ENCODE peak calls at places on chromosome 16, in five cellular contexts. H, W, X, I and N are unnamed samples.

GRCh38 chr16:2490190-2491105 is 15.5 kb downstream of the TBC1D24 start:
- DNase-seq in H (no peak), W (no peak), X (no peak), I (no peak), N (no peak)

GRCh38 chr16:53111078-53111776 is 56.4 kb downstream of the CHD9 start:
- DNase-seq in H (peak; percentile 62), W (no peak), X (no peak), I (no peak), N (no peak)

GRCh38 chr16:67349172-67349571 is 22.6 kb downstream of the LRRC36 start:
- DNase-seq in H (peak; percentile 60), W (no peak), X (no peak), I (peak; percentile 48), N (peak; percentile 67)

GRCh38 chr16:20799599-20799998 is 6.7 kb downstream of the ERI2 start:
- DNase-seq in H (peak; percentile 72), W (peak; percentile 39), X (peak; percentile 32), I (peak; percentile 53), N (peak; percentile 58)

GRCh38 chr16:2529961-2530628 is 1.1 kb downstream of the CEMP1 start:
- DNase-seq in H (no peak), W (no peak), X (no peak), I (no peak), N (no peak)

GRCh38 chr16:88030498-88030897 is 79.3 kb downstream of the BANP start:
- DNase-seq in H (no peak), W (no peak), X (no peak), I (no peak), N (no peak)

GRCh38 chr16:64051826-64052225 is 1070.0 kb downstream of the CDH11 start:
- DNase-seq in H (peak; percentile 33), W (peak; percentile 10), X (peak; percentile 42), I (peak; percentile 65), N (peak; percentile 31)

GRCh38 chr16:2460916-2461315 is 1.0 kb downstream of the TEDC2 start:
- DNase-seq in H (no peak), W (no peak), X (no peak), I (no peak), N (no peak)

GRCh38 chr16:16857603-16858283 is 478.8 kb downstream of the NPIPA7 start:
- DNase-seq in H (peak; percentile 28), W (peak; percentile 36), X (no peak), I (no peak), N (no peak)

GRCh38 chr16:25823891-25824290 is 132.1 kb downstream of the HS3ST4 start:
- DNase-seq in H (peak; percentile 37), W (peak; percentile 19), X (no peak), I (no peak), N (no peak)

GRCh38 chr16:88325087-88325750 is 57.5 kb upstream of the ZNF469 start:
- DNase-seq in H (no peak), W (no peak), X (no peak), I (no peak), N (no peak)

GRCh38 chr16:20866161-20866772 is 33.9 kb downstream of the DCUN1D3 start:
- DNase-seq in H (peak; percentile 91), W (peak; percentile 80), X (peak; percentile 78), I (no peak), N (no peak)

GRCh38 chr16:46621006-46621629 is at the start of gene SHCBP1:
- DNase-seq in H (peak; percentile 98), W (peak; percentile 92), X (peak; percentile 90), I (peak; percentile 95), N (peak; percentile 92)

GRCh38 chr16:85151079-85151602 is 38.9 kb upstream of the CIBAR2 start:
- DNase-seq in H (no peak), W (no peak), X (no peak), I (no peak), N (no peak)

GRCh38 chr16:85150331-85150940 is 38.2 kb upstream of the CIBAR2 start:
- DNase-seq in H (no peak), W (no peak), X (no peak), I (no peak), N (no peak)

GRCh38 chr16:85152414-85153030 is 40.2 kb upstream of the CIBAR2 start:
- DNase-seq in H (no peak), W (no peak), X (no peak), I (no peak), N (no peak)

GRCh38 chr16:85153046-85153445 is 40.8 kb upstream of the CIBAR2 start:
- DNase-seq in H (no peak), W (no peak), X (no peak), I (no peak), N (no peak)

DNA sequence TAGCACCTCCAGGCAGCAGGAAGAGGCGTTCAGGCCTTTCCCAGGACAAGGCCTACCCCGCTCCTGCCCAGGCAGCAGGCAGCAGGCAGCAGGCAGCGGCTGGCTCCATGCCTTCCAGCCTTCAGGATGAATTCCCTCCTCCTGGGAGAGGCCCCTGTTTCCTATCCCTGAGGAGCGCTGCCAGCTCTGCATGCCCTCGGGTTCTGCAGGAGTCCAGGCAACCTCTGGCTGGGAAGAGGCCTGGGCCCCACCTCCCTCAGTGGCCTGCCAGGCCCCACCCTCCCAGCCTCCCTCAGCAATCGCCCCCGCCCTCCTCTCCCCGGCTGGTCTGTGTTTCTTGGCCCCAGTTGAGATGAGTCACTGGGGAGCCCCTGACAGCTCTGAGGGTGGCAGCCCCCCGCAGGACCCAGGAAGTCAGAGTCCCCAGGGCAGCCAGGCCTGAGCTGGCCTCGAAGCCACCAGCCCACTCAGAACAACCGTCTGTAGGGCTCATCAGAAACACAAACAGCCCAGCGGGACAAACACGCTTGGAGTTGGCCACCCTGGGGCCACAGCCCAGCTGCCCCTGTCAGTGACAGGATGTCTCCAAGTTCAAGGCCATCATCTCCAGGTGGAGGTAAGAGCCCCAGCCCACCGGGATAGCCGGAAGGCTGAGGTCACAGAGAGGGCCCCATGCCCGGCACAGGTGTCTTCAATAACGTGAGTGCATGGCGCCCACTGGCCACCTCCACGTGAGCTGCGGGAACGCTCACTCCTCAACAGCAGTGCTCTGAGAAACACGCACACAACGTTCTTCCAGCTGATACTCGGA is 39.5 kb upstream of the CIBAR2 start:
- DNase-seq in H (peak; percentile 86), W (peak; percentile 89), X (no peak), I (no peak), N (no peak)
- H3K27ac ChIP-seq in H (peak overlapping the region; percentile 12), W (peak overlapping the region; percentile 78), X (no peak overlapping the region), I (no peak overlapping the region), N (no peak overlapping the region)

DNA sequence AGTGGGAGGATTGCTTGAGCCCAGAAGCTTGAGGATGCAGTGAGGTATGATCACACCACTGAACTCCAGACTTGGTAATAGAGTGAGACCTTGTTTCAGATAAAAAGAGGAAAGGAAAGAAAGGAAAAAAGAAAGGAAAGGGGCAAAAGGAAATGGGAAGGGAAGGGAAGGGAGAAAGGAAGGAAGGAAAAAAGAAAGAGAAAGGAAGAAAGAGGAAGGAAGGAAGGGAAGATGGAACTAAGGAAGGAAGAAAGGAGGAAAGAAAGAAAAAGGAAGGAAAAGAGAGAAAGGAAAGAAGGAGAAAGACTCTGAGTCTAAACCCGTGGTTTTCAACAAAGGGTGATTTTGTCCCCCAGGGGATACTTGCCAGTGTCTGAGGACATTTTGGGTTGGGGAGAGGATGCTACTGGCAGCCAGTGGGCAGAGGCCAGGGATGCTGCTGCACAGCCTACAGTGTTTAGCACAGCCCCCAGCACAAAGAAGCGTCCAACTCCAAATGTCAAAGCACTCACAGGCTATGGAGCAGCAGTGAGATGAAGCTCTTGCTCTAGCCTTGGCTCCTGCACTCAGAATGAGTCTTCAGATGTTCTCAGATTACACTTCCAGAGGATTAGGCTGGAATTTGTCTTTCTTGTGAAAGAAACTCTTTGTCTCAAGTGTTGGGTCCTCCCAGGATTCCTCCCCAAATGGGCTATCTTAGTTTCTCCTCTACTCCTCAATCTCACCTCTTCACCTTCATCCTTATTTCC is 64.2 kb downstream of the BMERB1 start:
- DNase-seq in H (peak; percentile 73), W (no peak), X (peak; percentile 39), I (peak; percentile 41), N (no peak)
- TF ChIP-seq EZH2phosphoT487 in H (no peak), W (no peak), X (no peak), I (no peak), N (no peak)

DNA sequence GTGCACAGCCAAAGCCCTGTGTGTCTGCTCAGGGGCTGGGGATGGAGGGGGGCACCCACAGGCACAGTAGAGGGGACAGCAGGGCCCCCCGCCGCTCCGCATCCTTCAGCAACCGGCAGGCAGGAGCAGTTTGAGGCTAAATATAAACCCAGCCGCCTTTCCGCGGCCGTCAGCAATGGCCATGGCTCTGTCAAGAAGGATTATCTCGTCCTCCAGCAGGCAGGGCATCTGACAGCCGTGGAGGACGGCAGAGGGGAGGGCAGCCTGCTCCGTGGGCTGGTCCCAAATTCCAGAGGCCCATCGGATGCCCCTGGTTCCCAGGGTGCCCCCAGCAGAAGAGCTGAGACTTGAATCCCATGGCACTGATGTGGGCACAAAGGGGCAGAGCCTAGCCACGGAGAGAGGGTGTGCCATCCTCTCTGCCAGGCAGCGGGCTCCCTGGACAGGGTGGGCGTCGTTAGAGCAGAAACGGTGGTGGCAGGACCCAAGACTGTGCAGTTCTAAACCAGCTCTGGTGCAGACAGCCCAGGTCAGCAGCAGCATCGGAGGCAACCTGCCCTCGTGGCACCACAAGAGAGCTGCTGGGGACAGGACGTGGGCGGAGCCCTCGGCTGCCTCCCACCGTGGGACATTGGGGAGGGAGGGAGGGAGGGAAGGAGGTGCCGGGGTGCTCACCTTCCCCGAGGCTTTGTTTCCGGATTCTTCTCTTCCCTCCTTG is 198.8 kb upstream of the CIBAR2 start:
- DNase-seq in H (no peak), W (no peak), X (no peak), I (peak; percentile 51), N (peak; percentile 57)
- H3K27ac ChIP-seq in H (no peak overlapping the region), W (no peak overlapping the region), X (no peak overlapping the region), I (no peak overlapping the region), N (peak overlapping the region; percentile 96)

DNA sequence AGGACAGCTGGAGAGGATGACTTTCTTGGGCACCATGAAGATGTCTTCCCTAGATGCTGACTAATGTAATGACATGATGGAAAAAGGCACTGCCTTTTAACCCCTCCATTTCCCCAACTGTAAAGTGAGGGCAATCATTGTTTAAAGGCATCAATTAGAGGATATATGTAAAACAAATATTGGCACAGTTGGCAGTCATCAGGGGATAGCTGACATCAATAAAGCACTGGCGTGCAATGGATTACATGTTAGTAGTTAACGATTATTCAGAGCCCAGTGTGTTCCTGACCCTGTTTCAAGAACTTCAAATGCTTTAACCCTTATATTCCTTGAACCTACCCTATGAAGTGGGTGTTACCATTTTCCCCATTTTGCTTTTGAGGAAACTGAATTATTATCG is 100.7 kb downstream of the TMEM114 start:
- DNase-seq in H (no peak), W (no peak), X (no peak), I (no peak), N (no peak)
- TF ChIP-seq EZH2phosphoT487 in H (no peak), W (no peak), X (no peak), I (no peak), N (no peak)

DNA sequence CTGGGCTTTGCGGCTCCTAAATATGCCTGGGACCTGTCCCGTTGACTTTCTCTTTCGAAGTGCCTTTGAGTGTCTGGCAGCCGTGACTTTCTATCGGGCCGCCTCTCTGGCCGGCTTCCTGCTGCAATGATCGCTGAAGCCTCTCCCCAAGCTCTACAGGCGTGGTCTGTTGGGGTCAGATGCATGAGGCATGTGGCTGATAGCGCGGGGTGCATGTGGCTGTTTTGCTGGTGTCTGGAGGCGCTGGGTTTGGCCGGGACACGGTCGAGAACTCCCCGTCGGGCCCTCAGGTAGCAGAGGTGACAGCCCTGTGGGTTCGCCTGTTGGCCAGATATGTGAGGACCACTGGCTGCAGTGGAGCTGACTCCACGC is 38.4 kb downstream of the SOX8 start:
- DNase-seq in H (peak; percentile 60), W (no peak), X (no peak), I (no peak), N (no peak)
- H3K27ac ChIP-seq in H (peak overlapping the region; percentile 67), W (no peak overlapping the region), X (peak overlapping the region; percentile 53), I (no peak overlapping the region), N (no peak overlapping the region)

DNA sequence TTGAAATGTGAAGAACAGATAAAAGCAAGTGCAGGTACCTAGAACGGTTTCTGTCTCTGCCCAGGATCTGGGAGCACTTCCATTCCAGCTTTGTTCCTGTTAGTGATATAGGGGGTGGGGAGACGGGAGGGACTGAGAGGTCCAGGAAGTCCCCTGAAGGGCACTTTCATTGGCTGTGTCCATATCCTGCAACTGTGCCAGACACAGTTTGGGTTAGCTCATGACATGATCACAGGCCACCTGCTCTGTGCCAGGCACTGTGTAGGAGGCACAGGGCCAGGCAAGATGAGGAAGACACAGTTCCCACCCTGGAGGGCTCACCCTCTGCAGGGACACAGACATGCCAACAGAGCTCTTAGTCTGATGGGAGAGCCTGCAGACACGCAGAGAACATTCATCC is 7.9 kb downstream of the CBLN1 start:
- DNase-seq in H (no peak), W (no peak), X (no peak), I (no peak), N (no peak)
- TF ChIP-seq EZH2phosphoT487 in H (no peak), W (no peak), X (no peak), I (no peak), N (no peak)